ENCODE peak calls at places on chromosomes 11 and 22, in seven cellular contexts. Q, Z, N, A, W, O and J are unnamed samples.

GRCh38 chr11:103594283-103594682 is 442.2 kb upstream of the DDI1 start:
- DNase-seq in A (no peak), Z (no peak), N (no peak), W (no peak), O (no peak), Q (no peak), J (no peak)

GRCh38 chr11:133889188-133889587 is 43.9 kb upstream of the SPATA19 start:
- DNase-seq in O (no peak), Q (no peak), A (no peak), W (no peak), N (no peak), Z (no peak), J (no peak)

GRCh38 chr22:23128269-23129108 is 13.3 kb downstream of the RSPH14 start:
- DNase-seq in Q (peak), Z (peak), W (peak), O (peak), N (peak), A (peak), J (no peak)

GRCh38 chr11:63763506-63764200 is 4.9 kb downstream of the ZFTA start:
- DNase-seq in N (peak), Q (peak), O (no peak), Z (no peak), A (no peak), W (no peak), J (no peak)

GRCh38 chr11:111307472-111308108 is 9.2 kb downstream of the POU2AF3 start:
- DNase-seq in A (no peak), N (no peak), W (no peak), Q (no peak), O (no peak), Z (no peak), J (no peak)

GRCh38 chr11:133164986-133165385 is 367.3 kb downstream of the OPCML start:
- DNase-seq in O (no peak), A (no peak), N (no peak), W (no peak), Z (no peak), Q (no peak), J (no peak)

GRCh38 chr11:86999859-87000753 is 37.6 kb upstream of the TMEM135 start:
- DNase-seq in Z (peak), W (no peak), O (no peak), A (no peak), Q (no peak), N (no peak), J (no peak)

GRCh38 chr22:49657275-49657973 is 170.2 kb downstream of the BRD1 start:
- DNase-seq in N (peak), O (no peak), A (no peak), Z (no peak), W (peak), Q (peak), J (peak)

GRCh38 chr11:93832780-93833179 is 17.6 kb downstream of the VSTM5 start:
- DNase-seq in O (no peak), Q (no peak), N (no peak), Z (no peak), W (no peak), A (no peak), J (no peak)

DNA sequence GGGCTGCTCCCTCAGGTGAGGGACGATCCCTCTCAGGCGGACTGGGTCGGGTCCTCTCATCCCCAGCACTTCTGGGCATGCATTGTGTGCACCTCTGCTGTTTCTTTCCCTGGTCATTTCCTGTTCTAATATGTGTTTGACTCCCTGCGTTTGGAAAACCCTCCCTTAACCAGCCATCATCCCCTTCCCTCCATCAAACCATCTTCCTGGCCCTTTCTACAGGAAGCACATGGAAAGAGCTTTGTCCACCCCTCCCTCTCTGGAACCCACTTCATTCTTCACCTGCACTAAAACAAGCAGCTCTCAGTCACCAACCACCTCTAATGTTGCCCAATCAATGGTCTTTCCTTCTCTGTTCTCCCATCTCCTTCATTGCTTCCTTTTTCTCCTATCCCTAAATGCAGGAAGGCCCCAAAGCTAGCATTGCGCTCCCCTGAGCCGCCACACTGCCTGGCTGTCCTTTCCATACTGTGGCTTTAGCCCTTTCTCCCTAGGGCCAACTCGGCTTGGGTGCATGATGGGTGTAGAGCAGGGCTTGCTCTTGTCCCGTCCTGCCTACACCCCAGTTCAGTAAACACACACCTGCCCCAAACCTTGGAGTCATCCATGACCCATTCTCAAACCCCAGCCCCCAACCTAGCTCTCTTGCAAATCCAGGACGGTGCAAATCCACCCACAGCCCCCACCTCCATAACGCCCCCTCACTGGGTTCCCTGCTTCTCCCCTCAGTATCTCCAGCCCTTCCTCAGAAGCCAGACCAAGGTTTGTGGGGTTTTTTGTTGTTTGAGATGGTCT is 5.4 kb upstream of the GAS2L1 start:
- DNase-seq in O (no peak), W (no peak), N (peak), Z (no peak), Q (no peak), A (no peak), J (no peak)
- TF ChIP-seq POLR2A in O (no peak), W (peak), N (no peak), Z (peak), Q (no peak), A (no peak), J (no peak)

DNA sequence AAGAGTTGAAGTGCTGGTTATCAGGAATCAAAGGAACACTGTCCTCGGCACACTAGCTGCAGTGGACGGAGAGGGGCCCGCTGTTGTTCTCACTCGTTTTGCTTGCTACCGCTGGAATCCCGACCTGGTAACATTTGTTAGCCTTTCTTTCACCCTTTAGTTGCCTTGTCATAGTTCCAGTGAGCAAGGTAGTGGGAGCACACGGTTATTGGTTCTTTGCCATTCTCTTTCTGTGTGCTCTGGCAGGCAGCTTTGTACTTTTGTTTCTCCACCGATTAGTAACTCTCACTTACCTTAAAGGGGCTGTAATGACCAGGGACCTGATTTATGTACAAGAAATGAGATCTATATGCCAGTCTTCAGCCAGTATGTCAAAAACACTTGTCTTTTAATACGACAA is 1.8 kb downstream of the DEPDC7 start:
- DNase-seq in A (no peak), N (no peak), W (no peak), O (no peak), Z (no peak), Q (no peak), J (no peak)
- TF ChIP-seq POLR2A in A (no peak), N (no peak), W (no peak), O (no peak), Z (no peak), Q (no peak), J (no peak)

DNA sequence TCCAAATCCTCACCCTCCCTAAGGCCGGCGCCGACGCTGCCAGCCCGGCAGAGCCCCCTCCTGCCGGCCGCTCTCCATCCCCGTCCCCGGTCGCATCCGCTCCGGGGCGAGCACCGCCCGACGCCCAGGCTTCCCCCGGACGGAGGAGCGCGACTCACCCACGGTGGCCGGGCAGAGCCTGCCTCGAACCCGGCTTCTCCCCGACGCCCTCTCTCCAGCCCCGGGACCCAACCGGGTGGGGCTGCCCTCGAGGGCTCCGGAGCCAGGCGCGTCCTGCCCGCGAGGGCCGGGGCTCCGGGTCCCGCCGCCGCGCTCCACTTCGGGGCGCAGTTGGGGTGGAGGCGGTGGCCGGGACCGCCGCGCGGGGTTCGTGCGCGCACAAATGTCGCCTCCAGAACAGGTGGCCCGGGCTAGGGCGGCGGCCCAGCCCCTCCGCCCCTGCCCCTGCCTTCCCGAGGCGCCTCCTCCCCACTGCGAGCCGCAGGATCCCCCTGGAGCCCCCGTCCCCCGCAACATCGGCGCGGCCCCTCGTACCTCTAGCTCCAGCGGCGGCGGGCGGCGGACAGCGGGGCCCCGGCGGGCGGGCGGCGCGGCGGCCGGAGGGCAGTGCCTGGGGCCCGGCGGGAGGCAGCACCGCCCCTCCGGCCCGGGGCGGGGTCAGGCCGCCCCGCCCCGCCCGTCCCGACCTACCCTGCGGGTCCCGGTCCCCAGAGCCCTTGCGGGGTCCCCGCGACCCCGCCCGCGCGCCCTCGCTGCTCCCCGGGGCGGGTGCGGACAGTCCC is at the start of gene A4GALT:
- DNase-seq in N (no peak), W (no peak), Z (no peak), A (no peak), Q (no peak), O (no peak), J (no peak)
- TF ChIP-seq POLR2A in N (no peak), W (no peak), Z (no peak), A (no peak), Q (peak), O (no peak), J (peak)

GRCh38 chr11:65042899-65043298 is 1.9 kb downstream of the SAC3D1 start:
- DNase-seq in O (no peak), N (no peak), W (no peak), A (no peak), Q (no peak), Z (no peak), J (no peak)

GRCh38 chr11:65041206-65042035 is at the start of gene SAC3D1:
- DNase-seq in O (peak), N (peak), Z (peak), A (peak), Q (no peak), W (peak), J (no peak)

GRCh38 chr11:65043881-65044501 is 3.0 kb downstream of the SAC3D1 start:
- DNase-seq in W (no peak), A (no peak), N (no peak), O (peak), Q (no peak), Z (peak), J (peak)

GRCh38 chr11:65036931-65037330 is 4.1 kb upstream of the SAC3D1 start:
- DNase-seq in W (no peak), O (no peak), A (no peak), Q (no peak), N (no peak), Z (no peak), J (no peak)

DNA sequence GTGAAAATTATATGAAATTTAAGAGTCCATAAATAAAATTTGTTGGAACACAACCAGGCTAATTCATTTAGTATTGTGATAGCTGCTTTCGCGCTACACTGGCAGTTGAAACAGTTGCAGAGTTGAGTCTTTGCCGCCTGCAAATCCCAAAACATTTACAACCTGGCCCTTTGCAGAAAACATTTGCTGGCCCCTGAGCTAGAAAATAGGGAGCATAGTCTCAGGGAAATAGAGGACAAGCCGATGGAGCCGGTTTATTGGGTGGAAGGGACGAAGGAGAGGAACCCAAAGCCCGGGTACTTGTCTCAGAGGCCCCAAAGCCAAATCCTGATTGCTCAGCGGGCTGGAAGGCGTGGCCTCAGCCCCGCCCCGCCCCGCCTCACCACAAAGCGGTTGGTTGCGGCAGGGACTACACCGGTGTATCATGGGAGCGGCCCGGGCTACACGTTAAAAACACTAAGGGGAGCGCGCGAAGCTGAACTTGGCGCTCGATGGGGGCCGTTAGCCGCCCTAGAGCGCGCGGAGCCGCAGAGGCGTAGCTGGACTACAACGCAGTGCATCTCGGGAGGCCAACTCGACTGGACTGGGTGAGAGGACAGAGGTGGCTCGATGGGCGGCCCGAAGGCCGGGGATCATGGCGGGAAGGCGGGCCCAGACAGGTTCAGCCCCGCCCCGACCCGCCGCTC is 347 bp upstream of the SAC3D1 start:
- DNase-seq in N (peak), W (peak), O (peak), A (peak), Z (peak), Q (peak), J (peak)
- TF ChIP-seq POLR2A in N (no peak), W (no peak), O (no peak), A (peak), Z (no peak), Q (peak), J (peak)

GRCh38 chr22:40044102-40044869 is 49.5 kb downstream of the FAM83F start:
- DNase-seq in W (peak), A (peak), O (peak), Q (peak), Z (peak), N (peak), J (peak)
- TF ChIP-seq POLR2A in W (peak), A (peak), O (peak), Q (peak), Z (peak), N (peak), J (peak)

GRCh38 chr22:28710112-28710888 is 30.7 kb upstream of the TTC28 start:
- DNase-seq in N (no peak), W (no peak), O (no peak), Z (peak), A (no peak), Q (no peak), J (no peak)
- TF ChIP-seq POLR2A in N (no peak), W (no peak), O (no peak), Z (no peak), A (no peak), Q (no peak), J (no peak)

DNA sequence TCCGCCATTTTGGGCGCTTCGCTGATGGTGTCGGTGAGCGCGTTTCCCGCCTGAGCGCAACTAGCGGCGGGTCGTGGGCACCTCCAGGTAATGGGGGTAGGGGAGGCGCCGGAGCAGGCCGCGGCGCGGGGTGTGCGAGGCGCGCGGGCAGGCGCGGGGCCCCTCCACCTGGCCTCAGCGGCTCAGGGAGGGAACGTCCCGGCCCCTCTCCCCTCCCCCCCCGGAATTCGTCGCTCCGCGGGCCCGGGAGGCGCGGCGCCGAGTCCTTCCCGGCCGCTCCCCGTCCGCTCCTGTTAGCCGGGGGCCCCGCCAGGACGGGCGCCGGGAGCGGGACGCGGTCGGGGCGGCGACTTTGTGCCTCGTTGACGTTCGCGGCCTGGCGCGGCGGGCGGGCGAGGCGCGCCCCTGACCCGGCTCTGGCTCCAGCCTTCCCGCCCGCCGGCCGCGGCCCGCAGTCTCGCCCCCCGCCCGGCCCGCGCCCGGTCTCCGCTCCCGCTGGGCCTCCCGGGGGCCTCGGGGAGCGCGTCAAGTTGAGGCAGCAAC is at the start of gene PPP6R3:
- DNase-seq in O (no peak), Z (no peak), N (no peak), W (no peak), A (peak), Q (no peak), J (no peak)
- TF ChIP-seq POLR2A in O (peak), Z (peak), N (no peak), W (peak), A (peak), Q (peak), J (peak)

GRCh38 chr11:18384157-18384641 is 10.2 kb upstream of the LDHA start:
- DNase-seq in Z (peak), Q (peak), W (no peak), N (no peak), A (peak), O (peak), J (peak)
- TF ChIP-seq POLR2A in Z (no peak), Q (no peak), W (peak), N (no peak), A (no peak), O (no peak), J (no peak)

DNA sequence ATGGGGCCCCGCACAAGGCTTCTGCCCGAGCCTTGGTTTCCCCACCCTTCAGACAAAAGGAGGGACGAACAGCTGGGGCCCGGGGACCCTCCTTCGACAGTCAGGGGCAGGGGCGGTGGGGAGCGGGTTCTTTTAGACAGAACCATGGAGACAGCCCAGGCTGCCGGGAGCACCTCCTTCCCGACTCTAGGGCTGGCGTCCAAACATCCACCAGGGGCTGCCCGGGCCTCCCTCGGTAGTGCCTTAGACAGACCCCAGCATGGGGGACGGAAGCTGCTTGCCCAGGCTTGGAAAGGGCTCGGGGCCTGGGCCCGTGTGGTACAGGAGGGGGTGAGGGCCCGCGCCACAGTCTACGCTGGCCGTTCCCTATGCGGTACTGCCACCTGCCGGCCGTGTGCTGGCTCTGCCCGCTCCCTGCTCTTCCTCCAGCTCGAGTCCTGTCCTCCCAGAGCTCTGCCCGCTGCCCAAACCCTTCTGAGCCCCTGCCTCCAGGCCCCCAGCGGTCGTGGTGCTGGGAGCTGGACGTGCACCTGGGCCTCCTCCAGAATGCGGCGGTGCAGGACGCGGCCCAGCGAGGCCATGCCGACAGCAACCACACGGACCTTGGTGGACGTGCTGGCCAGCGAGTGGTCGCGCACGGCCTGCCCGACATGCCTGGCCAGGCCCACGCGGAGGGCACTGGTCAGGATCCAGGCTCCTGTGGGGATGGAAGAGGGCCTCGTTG is 20.1 kb downstream of the TSSC4 start:
- DNase-seq in A (peak), Z (peak), O (peak), N (peak), Q (peak), W (peak), J (peak)
- TF ChIP-seq POLR2A in A (no peak), Z (no peak), O (no peak), N (no peak), Q (no peak), W (no peak), J (no peak)